ENCODE peak calls at places on chromosome 13, in six cellular contexts. C is prostate gland, I is breast epithelium, A is sigmoid colon, T is stomach, Z is GM23338. G is an unnamed sample.

GRCh38 chr13:76012091-76012721 is 376.1 kb downstream of the LMO7 start:
- DNase-seq in C (no peak), Z (no peak), A (no peak), T (no peak), I (no peak), G (no peak)

GRCh38 chr13:99442273-99442895 is 58.9 kb upstream of the TM9SF2 start:
- DNase-seq in T (peak; percentile 52), Z (peak; percentile 62), I (no peak), A (no peak), C (peak; percentile 40), G (no peak)

GRCh38 chr13:111521030-111521429 is 200.6 kb downstream of the TEX29 start:
- DNase-seq in A (no peak), I (no peak), C (no peak), T (no peak), Z (no peak), G (peak; percentile 44)

GRCh38 chr13:93080587-93080986 is 146.0 kb upstream of the GPC6 start:
- DNase-seq in C (peak; percentile 25), T (no peak), Z (peak; percentile 33), A (no peak), I (no peak), G (no peak)

GRCh38 chr13:91017031-91017668 is 330.3 kb upstream of the MIR17HG start:
- DNase-seq in C (no peak), Z (peak; percentile 64), A (no peak), T (peak; percentile 28), I (no peak), G (no peak)

GRCh38 chr13:109669234-109669612 is 117.2 kb downstream of the IRS2 start:
- DNase-seq in T (no peak), C (no peak), Z (no peak), I (no peak), A (no peak), G (no peak)

GRCh38 chr13:37011002-37011401 is 10.4 kb downstream of the EXOSC8 start:
- DNase-seq in A (no peak), I (no peak), Z (no peak), T (no peak), C (no peak), G (no peak)

GRCh38 chr13:100473087-100473486 is 115.5 kb downstream of the GGACT start:
- DNase-seq in A (no peak), C (no peak), Z (peak; percentile 68), T (no peak), I (no peak), G (no peak)

DNA sequence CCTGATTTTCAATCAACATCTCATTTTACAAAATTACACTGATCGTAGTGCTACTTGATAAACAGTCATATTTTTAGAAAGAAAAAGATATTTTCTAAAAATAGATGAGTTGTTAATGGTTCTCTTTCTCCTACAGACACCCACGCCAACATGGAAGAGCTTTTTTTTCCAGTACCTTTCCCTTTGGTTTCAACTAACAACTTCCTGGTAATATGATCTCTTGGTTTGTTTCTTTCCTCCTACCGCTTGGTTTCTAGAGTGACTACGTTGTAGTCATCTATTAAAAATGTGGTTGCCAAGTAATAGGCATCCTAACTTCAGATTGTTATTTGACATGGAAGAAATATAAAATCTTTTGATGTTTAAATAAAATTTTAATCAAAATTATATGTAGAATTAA is 189.0 kb downstream of the LACC1 start:
- DNase-seq in T (no peak), C (no peak), A (no peak), Z (peak; percentile 41), I (no peak), G (no peak)
- H3K4me3 ChIP-seq in T (no peak overlapping the region), C (no peak overlapping the region), A (no peak overlapping the region), Z (no peak overlapping the region), I (no peak overlapping the region), G (no peak overlapping the region)

DNA sequence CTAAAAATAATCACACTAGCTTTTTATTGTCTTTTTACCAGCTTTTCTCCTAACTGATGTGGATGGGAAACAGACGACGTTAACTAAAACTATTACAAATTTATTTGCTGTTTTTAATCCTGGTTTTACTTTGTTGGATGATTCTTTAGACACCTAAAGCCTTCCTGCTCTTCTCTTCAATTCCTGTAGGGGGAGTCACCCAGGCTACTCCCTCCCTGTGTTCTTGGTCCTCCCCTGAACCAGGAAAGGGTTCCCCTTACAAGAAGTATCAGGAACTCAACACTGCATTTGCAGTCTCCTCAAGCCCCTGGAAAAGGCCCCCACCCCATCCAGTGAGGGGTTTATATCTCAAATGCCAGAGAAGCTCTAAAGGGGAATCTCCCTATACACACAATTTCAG is 206.1 kb downstream of the SUCLA2 start:
- DNase-seq in C (no peak), I (no peak), A (no peak), Z (peak; percentile 74), T (no peak), G (no peak)
- TF ChIP-seq POLR2AphosphoS5 in C (no peak), I (no peak), A (no peak), Z (no peak), T (no peak), G (no peak)

GRCh38 chr13:64441740-64442139 is 2788.4 kb downstream of the PCDH9 start:
- DNase-seq in A (no peak), Z (no peak), C (no peak), T (no peak), I (no peak), G (no peak)

DNA sequence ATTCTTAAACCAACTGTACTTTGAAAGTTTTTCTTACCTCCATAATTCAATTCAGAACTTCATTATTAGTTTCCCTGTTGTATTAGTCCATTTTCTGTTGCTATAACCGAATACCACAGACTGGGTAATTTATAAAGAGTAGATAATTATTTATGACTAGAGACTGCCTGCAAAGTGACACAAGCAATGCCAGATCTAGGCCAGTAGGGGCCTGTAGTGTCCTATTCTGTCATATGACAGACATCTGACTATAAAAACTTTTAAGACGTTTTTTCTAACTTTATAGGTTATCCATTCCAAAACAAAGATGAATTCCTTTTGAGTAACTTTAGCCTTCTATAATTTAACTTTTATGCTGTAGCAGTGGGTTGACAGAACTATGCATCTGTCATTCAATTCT is 2783.8 kb downstream of the PCDH9 start:
- DNase-seq in T (no peak), I (no peak), A (no peak), C (no peak), Z (peak; percentile 53), G (no peak)
- TF ChIP-seq CTCF in T (no peak), I (no peak), A (no peak), C (no peak), Z (peak; percentile 60), G (no peak)

GRCh38 chr13:108269601-108270328 is at the start of gene TNFSF13B:
- DNase-seq in Z (peak; percentile 71), C (no peak), T (peak; percentile 43), I (no peak), A (peak; percentile 62), G (peak; percentile 93)
- H3K4me3 ChIP-seq in Z (no peak within 1 kb of the TSS), C (peak within 1 kb of the TSS; percentile 14), T (peak within 1 kb of the TSS; percentile 35), I (peak within 1 kb of the TSS; percentile 45), A (peak within 1 kb of the TSS; percentile 43), G (peak within 1 kb of the TSS; percentile 51)

GRCh38 chr13:66492479-66492878 is 737.7 kb downstream of the PCDH9 start:
- DNase-seq in Z (peak; percentile 68), A (no peak), C (no peak), I (no peak), T (no peak), G (no peak)
- TF ChIP-seq POLR2AphosphoS5 in Z (no peak), A (no peak), C (no peak), I (no peak), T (no peak), G (no peak)

G was measured in spleen.